ENCODE peak calls at places on chromosome 13, in nine cellular contexts. Z, L, C, B, S, Q, A, N and I are unnamed samples. For H3K9me3, the result is how much of the 10 kb centered on the place peaks cover.

GRCh38 chr13:34721631-34722144 is 220.4 kb upstream of the NBEA start:
- DNase-seq in C (no peak), L (no peak), A (no peak), N (no peak), S (no peak), Q (no peak), Z (no peak), B (no peak), I (no peak)

GRCh38 chr13:96200810-96201209 is 110.9 kb downstream of the HS6ST3 start:
- DNase-seq in L (no peak), S (no peak), Q (no peak), A (no peak), C (no peak), N (no peak), Z (no peak), B (no peak), I (no peak)

GRCh38 chr13:23146811-23147245 is 34.0 kb upstream of the SGCG start:
- DNase-seq in N (no peak), C (no peak), Z (no peak), L (no peak), B (no peak), A (no peak), S (no peak), Q (peak), I (no peak)

GRCh38 chr13:80235559-80236296 is 105.2 kb downstream of the SPRY2 start:
- DNase-seq in Z (no peak), Q (no peak), A (peak), C (no peak), S (no peak), L (no peak), B (no peak), N (no peak), I (peak)

GRCh38 chr13:27425151-27425917 is 915 bp downstream of the GTF3A start:
- DNase-seq in N (no peak), Q (no peak), C (no peak), L (peak), S (no peak), B (no peak), Z (no peak), A (no peak), I (no peak)

GRCh38 chr13:42602910-42603309 is 29.0 kb downstream of the TNFSF11 start:
- DNase-seq in Z (no peak), B (no peak), L (no peak), S (no peak), A (no peak), C (no peak), N (no peak), Q (no peak), I (no peak)

GRCh38 chr13:31056650-31057275 is 104.9 kb downstream of the HSPH1 start:
- DNase-seq in S (no peak), B (no peak), N (no peak), L (no peak), Z (no peak), C (no peak), Q (peak), A (no peak), I (no peak)

GRCh38 chr13:75685239-75685697 is 49.1 kb downstream of the LMO7 start:
- DNase-seq in C (no peak), B (no peak), Z (no peak), S (no peak), N (no peak), L (no peak), Q (peak), A (peak), I (peak)

DNA sequence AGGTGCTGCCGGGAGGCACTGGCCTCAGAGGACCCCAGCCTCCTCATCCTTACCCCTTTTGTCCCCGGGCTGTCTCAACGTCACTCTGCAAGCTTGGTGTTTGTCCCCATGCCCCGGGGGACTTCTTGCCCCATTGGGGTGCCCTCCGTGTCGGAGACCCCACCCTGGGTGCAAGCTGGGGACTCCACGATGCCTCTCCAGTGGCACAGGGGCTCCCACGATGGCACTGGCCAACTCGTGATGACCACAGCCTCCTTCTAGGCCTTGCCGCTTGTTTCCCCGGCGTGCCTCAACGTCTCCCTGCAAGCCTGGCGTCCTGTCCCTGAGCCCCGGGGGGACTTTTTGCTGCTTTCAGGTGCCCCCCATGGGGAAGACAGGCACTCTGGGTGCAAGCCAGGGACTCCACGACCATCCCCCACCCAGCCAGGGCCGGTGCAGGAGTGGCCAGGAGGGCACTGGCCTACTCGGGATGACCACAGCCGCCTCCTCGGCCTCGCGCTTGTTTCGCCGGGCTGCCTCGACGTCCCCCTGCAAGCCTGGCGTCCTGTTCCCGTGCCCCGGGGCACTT is 237.0 kb downstream of the TUBA3C start:
- DNase-seq in L (no peak), A (no peak), S (no peak), C (no peak), B (no peak), N (no peak), Q (no peak), Z (no peak), I (no peak)
- H3K9me3 ChIP-seq in L (under half), A (under half), S (under half), C (under half), B (under half), N (under half), Q (under half), Z (under half), I (under half)

GRCh38 chr13:29484236-29484635 is 111.3 kb downstream of the SLC7A1 start:
- DNase-seq in S (no peak), Q (no peak), A (no peak), B (no peak), C (no peak), Z (no peak), N (no peak), L (peak), I (no peak)
- H3K9me3 ChIP-seq in S (under half), Q (under half), A (under half), B (under half), C (under half), Z (under half), N (under half), L (under half), I (under half)

GRCh38 chr13:108663710-108664109 is 34.3 kb downstream of the MYO16 start:
- DNase-seq in A (no peak), N (no peak), Q (no peak), B (no peak), L (no peak), S (no peak), Z (no peak), C (no peak), I (no peak)
- H3K9me3 ChIP-seq in A (under half), N (under half), Q (under half), B (under half), L (under half), S (under half), Z (under half), C (under half), I (under half)

DNA sequence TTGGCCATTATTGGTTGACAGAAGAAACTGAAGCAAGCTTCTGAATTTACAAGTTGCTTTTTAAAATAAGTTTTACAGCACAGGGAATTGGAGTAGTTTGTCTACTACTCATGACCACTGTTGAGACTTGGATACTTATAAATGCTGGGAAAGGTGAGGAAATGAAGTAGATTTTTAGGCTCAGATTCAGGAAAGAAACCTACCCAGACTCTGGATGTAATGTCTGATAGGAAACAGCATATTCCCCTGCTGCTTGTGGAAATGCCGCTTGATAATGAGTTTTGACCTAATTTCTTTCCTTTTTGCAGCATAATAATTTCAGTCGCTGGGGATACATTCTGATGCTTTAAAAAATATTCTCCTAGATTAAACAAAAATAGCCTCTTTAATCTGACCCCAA is 53.6 kb downstream of the SLC10A2 start:
- DNase-seq in N (no peak), C (no peak), B (no peak), S (no peak), Q (no peak), L (no peak), Z (no peak), A (no peak), I (no peak)
- H3K9me3 ChIP-seq in N (under half), C (under half), B (under half), S (under half), Q (under half), L (under half), Z (under half), A (under half), I (under half)